ENCODE peak calls at places on chromosomes 13 and 19, in seven cellular contexts. K, G, O, P, E, I and N are unnamed samples.

GRCh38 chr19:33507021-33507956 is 14.3 kb downstream of the PEPD start:
- DNase-seq in K (no peak), G (no peak), O (peak), P (no peak), E (no peak), I (no peak), N (no peak)

GRCh38 chr13:26710166-26710565 is 50.4 kb downstream of the GPR12 start:
- DNase-seq in K (no peak), G (no peak), O (no peak), P (no peak), E (no peak), I (no peak), N (no peak)

GRCh38 chr13:21118180-21118579 is 56.8 kb upstream of the LATS2 start:
- DNase-seq in K (no peak), G (no peak), O (no peak), P (no peak), E (no peak), I (no peak), N (no peak)

GRCh38 chr19:43555185-43555770 is 20.0 kb downstream of the XRCC1 start:
- DNase-seq in K (no peak), G (peak), O (peak), P (peak), E (peak), I (peak), N (peak)

GRCh38 chr19:34667349-34668076 is 9.4 kb downstream of the SCGB2B2 start:
- DNase-seq in K (no peak), G (no peak), O (no peak), P (no peak), E (no peak), I (peak), N (no peak)

GRCh38 chr13:80101040-80101439 is 239.9 kb downstream of the SPRY2 start:
- DNase-seq in K (no peak), G (no peak), O (no peak), P (no peak), E (no peak), I (no peak), N (no peak)

GRCh38 chr13:20843177-20843576 is 59.4 kb downstream of the XPO4 start:
- DNase-seq in K (no peak), G (no peak), O (no peak), P (no peak), E (no peak), I (no peak), N (no peak)

GRCh38 chr13:98507060-98507797 is 69.7 kb downstream of the STK24 start:
- DNase-seq in K (no peak), G (peak), O (peak), P (no peak), E (peak), I (peak), N (no peak)

GRCh38 chr13:48138270-48138669 is 43.4 kb upstream of the MED4 start:
- DNase-seq in K (no peak), G (no peak), O (no peak), P (no peak), E (no peak), I (no peak), N (no peak)

GRCh38 chr19:37251308-37252229 is 33.6 kb downstream of the ZNF383 start:
- DNase-seq in K (peak), G (no peak), O (peak), P (peak), E (no peak), I (no peak), N (peak)
- TF ChIP-seq POLR2AphosphoS5 in K (peak), G (no peak), O (peak), P (peak), E (no peak), I (no peak), N (no peak)

GRCh38 chr13:30713133-30713532 is 22.2 kb upstream of the ALOX5AP start:
- DNase-seq in K (no peak), G (no peak), O (no peak), P (no peak), E (peak), I (no peak), N (no peak)
- TF ChIP-seq TAF1 in K (no peak), G (no peak), O (no peak), P (no peak), E (no peak), I (no peak), N (no peak)

DNA sequence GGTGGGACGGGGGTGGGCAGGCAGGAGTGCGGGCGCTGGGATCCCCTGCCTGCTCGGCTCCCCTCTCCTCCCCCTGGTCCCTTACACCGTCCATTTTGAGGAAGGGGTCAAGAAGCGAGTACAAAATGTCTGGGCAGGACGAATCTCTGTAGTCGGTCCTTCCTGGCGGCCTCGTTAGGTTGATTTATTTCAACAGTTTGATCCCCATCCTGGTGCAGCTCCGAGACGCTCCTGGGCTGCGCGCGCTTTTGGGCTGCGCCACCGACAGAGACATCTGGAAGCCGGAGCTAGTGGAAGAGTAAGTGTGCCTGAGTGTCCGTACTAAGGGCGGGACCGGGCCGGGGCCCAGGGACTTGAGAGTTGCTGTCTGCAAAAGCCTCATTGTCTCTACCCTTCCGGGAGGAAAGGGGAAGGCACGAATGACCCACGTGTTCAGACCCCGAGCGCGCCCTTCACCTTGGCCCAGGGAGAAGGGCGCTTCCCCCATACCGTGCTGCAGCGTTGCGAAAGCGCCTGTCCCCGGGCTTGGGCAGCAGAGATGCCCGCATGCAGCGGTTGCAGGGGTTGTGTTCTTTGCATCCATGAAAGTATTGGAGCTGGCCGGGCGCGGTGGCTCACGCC is 1.8 kb downstream of the ZNF114 start:
- DNase-seq in K (no peak), G (peak), O (peak), P (peak), E (no peak), I (peak), N (no peak)
- TF ChIP-seq POLR2AphosphoS5 in K (no peak), G (peak), O (no peak), P (no peak), E (no peak), I (no peak), N (no peak)

DNA sequence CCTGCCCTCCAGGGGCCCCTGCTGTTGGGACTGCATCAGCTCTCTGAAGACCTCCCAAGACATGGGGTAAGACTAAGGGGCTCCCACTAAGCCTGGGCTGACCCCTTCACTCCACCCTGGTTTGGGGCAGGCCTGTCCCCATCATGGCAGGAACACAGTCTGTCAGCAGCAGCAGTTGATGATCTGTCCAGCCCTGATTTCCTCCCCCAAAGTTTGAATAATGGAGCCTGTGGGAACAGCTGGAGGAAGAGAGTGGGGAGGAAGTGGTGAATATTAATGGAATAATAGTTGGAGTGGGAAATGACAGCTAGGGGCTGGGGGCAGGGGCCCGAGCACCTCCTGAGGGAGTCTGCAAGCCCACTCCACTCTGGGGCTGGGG is 1.3 kb upstream of the B3GNT8 start:
- DNase-seq in K (no peak), G (no peak), O (no peak), P (no peak), E (no peak), I (no peak), N (no peak)
- TF ChIP-seq TAF1 in K (no peak), G (no peak), O (no peak), P (no peak), E (no peak), I (no peak), N (no peak)

GRCh38 chr19:1038995-1039645 is 787 bp upstream of the ABCA7 start:
- DNase-seq in K (no peak), G (no peak), O (no peak), P (no peak), E (peak), I (no peak), N (no peak)
- TF ChIP-seq POLR2AphosphoS5 in K (peak), G (peak), O (peak), P (no peak), E (no peak), I (no peak), N (peak)

DNA sequence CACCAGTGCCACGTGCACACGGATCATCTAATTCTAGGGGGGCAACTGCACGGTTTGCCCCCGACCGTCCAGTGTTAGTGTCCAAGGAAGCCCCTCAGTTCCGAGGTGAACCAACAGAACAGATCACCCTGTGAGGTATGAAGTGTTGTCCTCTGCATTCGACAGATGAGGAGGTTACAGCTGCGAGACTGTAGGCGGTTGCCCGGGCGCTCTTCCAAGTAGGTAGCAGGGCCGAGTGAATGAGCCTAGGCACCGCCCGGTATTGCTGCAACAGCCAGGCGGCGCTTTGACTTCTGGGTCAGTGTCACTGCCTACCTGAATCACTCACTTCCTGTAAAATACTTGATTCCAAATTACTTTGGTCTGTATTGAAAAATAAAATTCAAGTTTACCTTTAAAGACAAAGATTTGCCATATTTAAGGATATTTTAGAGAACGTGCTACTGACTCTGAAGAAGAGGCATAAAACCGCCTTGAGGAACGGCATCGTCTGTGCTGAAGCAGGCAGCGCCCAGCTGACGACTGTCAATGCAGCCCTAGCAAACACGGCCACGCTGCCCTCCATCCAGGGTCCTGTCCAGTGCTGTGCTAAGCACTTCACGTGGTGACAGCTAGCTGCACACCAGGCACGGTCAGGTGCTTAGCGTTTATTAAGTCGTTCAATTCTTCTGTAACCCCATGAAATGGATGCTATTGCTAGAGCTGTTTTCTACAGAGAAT is 19.3 kb upstream of the RASA3 start:
- DNase-seq in K (no peak), G (no peak), O (no peak), P (no peak), E (peak), I (no peak), N (no peak)
- TF ChIP-seq TAF1 in K (no peak), G (no peak), O (no peak), P (no peak), E (no peak), I (no peak), N (no peak)